ENCODE peak calls at places on chromosomes 2 and 18, in eight cellular contexts. One of them, this sample, is unnamed.

GRCh38 chr2:124623560-124623959 is 598.5 kb downstream of the CNTNAP5 start:
- DNase-seq in thyroid gland: no peak
- DNase-seq in dorsolateral prefrontal cortex: no peak
- DNase-seq in uterus: no peak
- DNase-seq in lower lobe of right lung: no peak
- DNase-seq in adrenal gland: no peak
- DNase-seq in tibial artery: no peak
- DNase-seq in A673: no peak
- DNase-seq in this sample: no peak

GRCh38 chr2:232576995-232577394 is 26.5 kb downstream of the EIF4E2 start:
- DNase-seq in tibial artery: no peak
- DNase-seq in uterus: no peak
- DNase-seq in A673: no peak
- DNase-seq in lower lobe of right lung: no peak
- DNase-seq in adrenal gland: no peak
- DNase-seq in dorsolateral prefrontal cortex: no peak
- DNase-seq in thyroid gland: no peak
- DNase-seq in this sample: no peak

GRCh38 chr18:75247041-75247551 is 36.5 kb downstream of the TSHZ1 start:
- DNase-seq in uterus: no peak
- DNase-seq in thyroid gland: no peak
- DNase-seq in A673: no peak
- DNase-seq in tibial artery: no peak
- DNase-seq in dorsolateral prefrontal cortex: no peak
- DNase-seq in lower lobe of right lung: no peak
- DNase-seq in adrenal gland: no peak
- DNase-seq in this sample: no peak

GRCh38 chr2:236215196-236215595 is 47.0 kb upstream of the GBX2 start:
- DNase-seq in tibial artery: no peak
- DNase-seq in thyroid gland: no peak
- DNase-seq in uterus: no peak
- DNase-seq in A673: no peak
- DNase-seq in dorsolateral prefrontal cortex: no peak
- DNase-seq in adrenal gland: no peak
- DNase-seq in lower lobe of right lung: no peak
- DNase-seq in this sample: no peak

GRCh38 chr2:10877691-10878111 is 34.0 kb upstream of the KCNF1 start:
- DNase-seq in uterus: no peak
- DNase-seq in tibial artery: no peak
- DNase-seq in A673: peak
- DNase-seq in adrenal gland: no peak
- DNase-seq in thyroid gland: no peak
- DNase-seq in dorsolateral prefrontal cortex: no peak
- DNase-seq in lower lobe of right lung: no peak
- DNase-seq in this sample: no peak

GRCh38 chr2:26442707-26443106 is 35.2 kb downstream of the OTOF start:
- DNase-seq in adrenal gland: no peak
- DNase-seq in tibial artery: no peak
- DNase-seq in lower lobe of right lung: no peak
- DNase-seq in thyroid gland: no peak
- DNase-seq in dorsolateral prefrontal cortex: no peak
- DNase-seq in uterus: no peak
- DNase-seq in A673: no peak
- DNase-seq in this sample: no peak

GRCh38 chr2:231769170-231770136 is 11.6 kb downstream of the PDE6D start:
- DNase-seq in tibial artery: no peak
- DNase-seq in adrenal gland: no peak
- DNase-seq in A673: no peak
- DNase-seq in lower lobe of right lung: no peak
- DNase-seq in dorsolateral prefrontal cortex: no peak
- DNase-seq in uterus: no peak
- DNase-seq in thyroid gland: no peak
- DNase-seq in this sample: no peak

GRCh38 chr2:191950132-191950885 is 103.4 kb upstream of the CAVIN2 start:
- DNase-seq in dorsolateral prefrontal cortex: no peak
- DNase-seq in lower lobe of right lung: no peak
- DNase-seq in tibial artery: no peak
- DNase-seq in uterus: no peak
- DNase-seq in thyroid gland: no peak
- DNase-seq in A673: peak
- DNase-seq in adrenal gland: no peak
- DNase-seq in this sample: no peak

GRCh38 chr18:68298340-68298739 is 416.6 kb downstream of the TMX3 start:
- DNase-seq in adrenal gland: no peak
- DNase-seq in thyroid gland: no peak
- DNase-seq in tibial artery: no peak
- DNase-seq in dorsolateral prefrontal cortex: no peak
- DNase-seq in uterus: no peak
- DNase-seq in lower lobe of right lung: no peak
- DNase-seq in A673: no peak
- DNase-seq in this sample: no peak

GRCh38 chr2:177602611-177603164 is 210.1 kb downstream of the AGPS start:
- DNase-seq in A673: no peak
- DNase-seq in thyroid gland: no peak
- DNase-seq in tibial artery: no peak
- DNase-seq in dorsolateral prefrontal cortex: no peak
- DNase-seq in lower lobe of right lung: no peak
- DNase-seq in uterus: no peak
- DNase-seq in adrenal gland: no peak
- DNase-seq in this sample: no peak

GRCh38 chr2:238573065-238573778 is 146.5 kb downstream of the ASB1 start:
- DNase-seq in dorsolateral prefrontal cortex: no peak
- DNase-seq in uterus: no peak
- DNase-seq in lower lobe of right lung: no peak
- DNase-seq in tibial artery: peak
- DNase-seq in A673: no peak
- DNase-seq in adrenal gland: no peak
- DNase-seq in thyroid gland: no peak
- DNase-seq in this sample: no peak

GRCh38 chr2:175227382-175227781 is 45.9 kb upstream of the ATP5MC3 start:
- DNase-seq in lower lobe of right lung: no peak
- DNase-seq in dorsolateral prefrontal cortex: no peak
- DNase-seq in thyroid gland: no peak
- DNase-seq in A673: no peak
- DNase-seq in uterus: no peak
- DNase-seq in adrenal gland: no peak
- DNase-seq in tibial artery: no peak
- DNase-seq in this sample: no peak

GRCh38 chr2:198807131-198807530 is 650.6 kb downstream of the SATB2 start:
- DNase-seq in uterus: no peak
- DNase-seq in thyroid gland: no peak
- DNase-seq in dorsolateral prefrontal cortex: no peak
- DNase-seq in tibial artery: no peak
- DNase-seq in adrenal gland: no peak
- DNase-seq in lower lobe of right lung: no peak
- DNase-seq in A673: no peak
- DNase-seq in this sample: no peak

GRCh38 chr2:7089284-7089683 is 172.1 kb downstream of the RNF144A start:
- DNase-seq in A673: no peak
- DNase-seq in thyroid gland: no peak
- DNase-seq in dorsolateral prefrontal cortex: no peak
- DNase-seq in tibial artery: no peak
- DNase-seq in adrenal gland: no peak
- DNase-seq in lower lobe of right lung: no peak
- DNase-seq in uterus: no peak
- DNase-seq in this sample: no peak

GRCh38 chr2:38443021-38443541 is 66.0 kb upstream of the ATL2 start:
- DNase-seq in dorsolateral prefrontal cortex: no peak
- DNase-seq in A673: peak
- DNase-seq in adrenal gland: no peak
- DNase-seq in thyroid gland: peak
- DNase-seq in tibial artery: no peak
- DNase-seq in uterus: peak
- DNase-seq in lower lobe of right lung: no peak
- DNase-seq in this sample: no peak

GRCh38 chr2:100721693-100722092 is 98.2 kb upstream of the NPAS2 start:
- DNase-seq in A673: no peak
- DNase-seq in dorsolateral prefrontal cortex: no peak
- DNase-seq in uterus: no peak
- DNase-seq in thyroid gland: no peak
- DNase-seq in lower lobe of right lung: no peak
- DNase-seq in adrenal gland: no peak
- DNase-seq in tibial artery: no peak
- DNase-seq in this sample: no peak

GRCh38 chr2:53610260-53610659 is 157.3 kb upstream of the CHAC2 start:
- DNase-seq in A673: no peak
- DNase-seq in dorsolateral prefrontal cortex: no peak
- DNase-seq in adrenal gland: no peak
- DNase-seq in tibial artery: no peak
- DNase-seq in lower lobe of right lung: no peak
- DNase-seq in thyroid gland: no peak
- DNase-seq in uterus: no peak
- DNase-seq in this sample: no peak

GRCh38 chr18:22547807-22548561 is 130.3 kb upstream of the CTAGE1 start:
- DNase-seq in lower lobe of right lung: no peak
- DNase-seq in A673: no peak
- DNase-seq in dorsolateral prefrontal cortex: no peak
- DNase-seq in uterus: peak
- DNase-seq in adrenal gland: no peak
- DNase-seq in tibial artery: no peak
- DNase-seq in thyroid gland: no peak
- DNase-seq in this sample: no peak

GRCh38 chr2:10900216-10901109 is 11.3 kb upstream of the KCNF1 start:
- DNase-seq in A673: peak
- DNase-seq in uterus: no peak
- DNase-seq in lower lobe of right lung: no peak
- DNase-seq in thyroid gland: no peak
- DNase-seq in tibial artery: peak
- DNase-seq in dorsolateral prefrontal cortex: no peak
- DNase-seq in adrenal gland: no peak
- DNase-seq in this sample: no peak

DNA sequence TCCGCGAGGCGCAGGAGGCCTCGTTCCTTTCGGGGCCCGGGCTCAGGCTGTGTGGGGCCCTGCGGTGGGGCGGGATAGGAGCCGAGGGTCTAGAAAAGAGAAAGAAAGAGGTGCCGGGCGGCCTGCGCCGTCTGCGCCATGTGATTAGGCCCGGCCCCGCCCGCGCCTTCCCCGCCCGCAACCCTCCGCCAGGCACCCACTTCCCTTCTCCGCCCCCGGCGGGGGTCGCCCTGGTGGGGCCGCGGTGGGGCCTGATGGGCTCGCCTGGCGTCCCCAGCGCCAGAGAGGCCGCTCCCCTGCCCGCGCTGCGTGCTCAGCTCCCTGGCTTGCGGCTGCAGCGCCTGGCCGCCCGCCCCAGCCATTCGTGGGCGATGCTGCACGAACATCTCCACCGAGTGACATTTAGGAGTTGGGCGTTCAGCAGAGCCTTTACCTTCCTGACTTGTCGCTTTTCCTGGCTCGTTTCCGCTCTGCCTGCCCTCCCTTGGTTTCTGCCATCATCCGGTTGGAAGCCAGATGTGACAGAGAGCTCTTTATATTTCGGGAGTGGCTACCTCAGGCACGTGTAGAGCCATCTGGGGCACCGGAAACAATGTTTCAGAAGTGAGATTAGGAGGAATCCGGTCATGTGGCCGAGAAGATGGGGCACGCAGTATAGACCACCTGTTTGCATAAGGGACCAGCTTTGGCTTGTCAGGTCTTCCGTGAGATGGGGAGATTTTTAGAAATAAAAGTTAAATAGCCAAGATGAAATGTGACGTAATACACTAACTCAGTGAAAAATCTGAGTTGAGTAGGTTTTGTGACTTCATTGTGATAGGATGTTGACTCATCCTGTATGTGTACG is 1.1 kb downstream of the GLS start:
- DNase-seq in lower lobe of right lung: peak
- DNase-seq in dorsolateral prefrontal cortex: peak
- DNase-seq in uterus: peak
- DNase-seq in A673: peak
- DNase-seq in tibial artery: peak
- DNase-seq in thyroid gland: peak
- DNase-seq in adrenal gland: peak
- DNase-seq in this sample: peak
- H3K27ac ChIP-seq in lower lobe of right lung: peak
- H3K27ac ChIP-seq in dorsolateral prefrontal cortex: peak
- H3K27ac ChIP-seq in uterus: peak
- H3K27ac ChIP-seq in A673: peak
- H3K27ac ChIP-seq in tibial artery: peak
- H3K27ac ChIP-seq in thyroid gland: peak
- H3K27ac ChIP-seq in adrenal gland: peak
- H3K27ac ChIP-seq in this sample: peak

GRCh38 chr2:27671235-27671634 is 7.5 kb downstream of the SLC4A1AP start:
- DNase-seq in thyroid gland: no peak
- DNase-seq in tibial artery: no peak
- DNase-seq in A673: no peak
- DNase-seq in adrenal gland: no peak
- DNase-seq in uterus: no peak
- DNase-seq in dorsolateral prefrontal cortex: no peak
- DNase-seq in lower lobe of right lung: no peak
- DNase-seq in this sample: no peak

GRCh38 chr2:27667439-27667838 is 3.8 kb downstream of the SLC4A1AP start:
- DNase-seq in dorsolateral prefrontal cortex: no peak
- DNase-seq in tibial artery: no peak
- DNase-seq in thyroid gland: no peak
- DNase-seq in lower lobe of right lung: no peak
- DNase-seq in adrenal gland: no peak
- DNase-seq in A673: no peak
- DNase-seq in uterus: no peak
- DNase-seq in this sample: no peak

GRCh38 chr2:27672723-27673486 is 9.2 kb downstream of the SLC4A1AP start:
- DNase-seq in thyroid gland: no peak
- DNase-seq in uterus: no peak
- DNase-seq in A673: no peak
- DNase-seq in lower lobe of right lung: no peak
- DNase-seq in tibial artery: no peak
- DNase-seq in dorsolateral prefrontal cortex: no peak
- DNase-seq in adrenal gland: no peak
- DNase-seq in this sample: no peak
- H3K27ac ChIP-seq in thyroid gland: no peak
- H3K27ac ChIP-seq in uterus: no peak
- H3K27ac ChIP-seq in A673: no peak
- H3K27ac ChIP-seq in lower lobe of right lung: no peak
- H3K27ac ChIP-seq in tibial artery: no peak
- H3K27ac ChIP-seq in dorsolateral prefrontal cortex: no peak
- H3K27ac ChIP-seq in adrenal gland: no peak
- H3K27ac ChIP-seq in this sample: no peak

GRCh38 chr2:219436491-219436890 is 1.8 kb downstream of the SPEG start:
- DNase-seq in dorsolateral prefrontal cortex: no peak
- DNase-seq in uterus: no peak
- DNase-seq in adrenal gland: no peak
- DNase-seq in A673: no peak
- DNase-seq in tibial artery: peak
- DNase-seq in lower lobe of right lung: no peak
- DNase-seq in thyroid gland: no peak
- DNase-seq in this sample: no peak
- H3K27ac ChIP-seq in dorsolateral prefrontal cortex: no peak
- H3K27ac ChIP-seq in uterus: peak
- H3K27ac ChIP-seq in adrenal gland: no peak
- H3K27ac ChIP-seq in A673: no peak
- H3K27ac ChIP-seq in tibial artery: peak
- H3K27ac ChIP-seq in lower lobe of right lung: no peak
- H3K27ac ChIP-seq in thyroid gland: no peak
- H3K27ac ChIP-seq in this sample: no peak

DNA sequence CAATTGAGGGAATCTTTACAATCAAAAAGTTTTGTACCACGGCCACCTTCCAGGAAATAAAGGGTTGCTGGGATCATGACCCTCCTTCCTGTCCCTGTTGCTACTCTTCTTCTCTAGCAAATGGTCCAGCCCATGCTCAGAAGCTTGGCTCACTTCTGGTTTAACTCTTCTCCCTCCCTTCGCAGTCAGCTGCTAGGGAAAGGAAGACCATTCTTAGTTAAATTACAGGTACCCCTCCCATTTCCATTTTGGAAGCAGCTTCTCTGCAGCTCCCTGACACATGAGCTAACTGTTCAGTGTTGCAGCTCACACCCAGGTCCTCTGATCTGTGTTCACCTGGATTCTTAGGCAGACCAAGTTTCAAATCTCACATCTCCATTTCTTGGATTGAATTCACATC is 100.3 kb downstream of the DOCK10 start:
- DNase-seq in uterus: no peak
- DNase-seq in tibial artery: no peak
- DNase-seq in lower lobe of right lung: no peak
- DNase-seq in thyroid gland: no peak
- DNase-seq in A673: no peak
- DNase-seq in adrenal gland: no peak
- DNase-seq in dorsolateral prefrontal cortex: no peak
- DNase-seq in this sample: no peak
- H3K27ac ChIP-seq in uterus: no peak
- H3K27ac ChIP-seq in tibial artery: peak
- H3K27ac ChIP-seq in lower lobe of right lung: no peak
- H3K27ac ChIP-seq in thyroid gland: no peak
- H3K27ac ChIP-seq in A673: no peak
- H3K27ac ChIP-seq in adrenal gland: no peak
- H3K27ac ChIP-seq in dorsolateral prefrontal cortex: no peak
- H3K27ac ChIP-seq in this sample: no peak

This sample was measured in caudate nucleus.